ENCODE peak calls at places on chromosome 14, in six cellular contexts. X, Y, V, U, O and G are unnamed samples.

GRCh38 chr14:102568115-102568614 is 24.3 kb upstream of the RCOR1 start:
- DNase-seq in X (peak; percentile 89), Y (peak; percentile 50), V (no peak), U (peak; percentile 81), O (peak; percentile 62), G (no peak)

GRCh38 chr14:68951051-68951797 is 27.9 kb downstream of the ACTN1 start:
- DNase-seq in X (no peak), Y (peak; percentile 95), V (no peak), U (no peak), O (no peak), G (peak; percentile 28)

GRCh38 chr14:90521121-90521929 is 124.5 kb downstream of the CALM1 start:
- DNase-seq in X (no peak), Y (no peak), V (no peak), U (no peak), O (no peak), G (no peak)

GRCh38 chr14:60658909-60659585 is 9.8 kb upstream of the SIX1 start:
- DNase-seq in X (no peak), Y (no peak), V (peak; percentile 14), U (no peak), O (no peak), G (no peak)

GRCh38 chr14:23052182-23052623 is 5.1 kb downstream of the CDH24 start:
- DNase-seq in X (peak; percentile 83), Y (peak; percentile 48), V (no peak), U (no peak), O (no peak), G (no peak)

GRCh38 chr14:30443368-30444007 is 115.5 kb upstream of the G2E3 start:
- DNase-seq in X (no peak), Y (peak; percentile 46), V (peak; percentile 45), U (no peak), O (no peak), G (no peak)

GRCh38 chr14:68968051-68968450 is 11.1 kb downstream of the ACTN1 start:
- DNase-seq in X (peak; percentile 38), Y (no peak), V (no peak), U (no peak), O (peak; percentile 45), G (no peak)

GRCh38 chr14:24241829-24242443 is 487 bp downstream of the TINF2 start:
- DNase-seq in X (peak; percentile 96), Y (no peak), V (peak; percentile 97), U (peak; percentile 98), O (peak; percentile 94), G (peak; percentile 75)

GRCh38 chr14:81001447-81001846 is 46.0 kb downstream of the TSHR start:
- DNase-seq in X (no peak), Y (no peak), V (no peak), U (no peak), O (no peak), G (no peak)

GRCh38 chr14:36238666-36239363 is 62.3 kb upstream of the PTCSC3 start:
- DNase-seq in X (no peak), Y (no peak), V (no peak), U (no peak), O (peak; percentile 11), G (no peak)

GRCh38 chr14:33435911-33436310 is 497.2 kb downstream of the NPAS3 start:
- DNase-seq in X (no peak), Y (no peak), V (no peak), U (no peak), O (no peak), G (no peak)

GRCh38 chr14:58738189-58738836 is 100.6 kb downstream of the DACT1 start:
- DNase-seq in X (no peak), Y (peak; percentile 50), V (no peak), U (no peak), O (no peak), G (no peak)

GRCh38 chr14:33792387-33793368 is 158.2 kb downstream of the EGLN3 start:
- DNase-seq in X (peak; percentile 93), Y (peak; percentile 64), V (peak; percentile 74), U (peak; percentile 82), O (peak; percentile 79), G (no peak)

GRCh38 chr14:80587096-80587724 is 354.3 kb downstream of the CEP128 start:
- DNase-seq in X (no peak), Y (peak; percentile 65), V (peak; percentile 26), U (no peak), O (no peak), G (no peak)

GRCh38 chr14:88352299-88353097 is 29.4 kb upstream of the KCNK10 start:
- DNase-seq in X (no peak), Y (no peak), V (peak; percentile 95), U (no peak), O (no peak), G (no peak)

GRCh38 chr14:22221508-22221907 is 367.5 kb downstream of the DAD1 start:
- DNase-seq in X (no peak), Y (peak; percentile 8), V (no peak), U (peak; percentile 39), O (no peak), G (no peak)